ENCODE peak calls at places on chromosomes 2 and 18, in four cellular contexts. J is breast epithelium, S is heart left ventricle, P is gastrocnemius medialis. R is an unnamed sample.

GRCh38 chr2:232492236-232492848 is 4.7 kb upstream of the ECEL1 start:
- DNase-seq in J (no peak), S (no peak), P (no peak), R (no peak)

GRCh38 chr18:25927830-25928229 is 162.6 kb downstream of the SS18 start:
- DNase-seq in J (no peak), S (no peak), P (no peak), R (no peak)

GRCh38 chr2:6524678-6525367 is 340.9 kb downstream of the CMPK2 start:
- DNase-seq in J (no peak), S (no peak), P (no peak), R (no peak)

GRCh38 chr2:153299809-153300208 is 178.8 kb downstream of the RPRM start:
- DNase-seq in J (no peak), S (no peak), P (no peak), R (no peak)

GRCh38 chr2:207937818-207938217 is 87.5 kb downstream of the PLEKHM3 start:
- DNase-seq in J (no peak), S (no peak), P (no peak), R (no peak)

GRCh38 chr18:21117385-21118135 is 5.9 kb upstream of the ROCK1 start:
- DNase-seq in J (no peak), S (no peak), P (peak; percentile 25), R (no peak)

GRCh38 chr2:241882090-241882625 is 12.6 kb downstream of the RTP5 start:
- DNase-seq in J (peak; percentile 75), S (peak; percentile 56), P (peak; percentile 69), R (peak; percentile 92)

GRCh38 chr2:17636989-17637906 is 96.8 kb downstream of the VSNL1 start:
- DNase-seq in J (no peak), S (no peak), P (no peak), R (no peak)

GRCh38 chr2:174704647-174705046 is 59.6 kb downstream of the CHRNA1 start:
- DNase-seq in J (no peak), S (no peak), P (no peak), R (no peak)

GRCh38 chr2:72144746-72145657 is 2.7 kb downstream of the CYP26B1 start:
- DNase-seq in J (peak; percentile 54), S (peak; percentile 41), P (peak; percentile 39), R (peak; percentile 93)

GRCh38 chr2:45293182-45293581 is 283.9 kb upstream of the SIX2 start:
- DNase-seq in J (no peak), S (no peak), P (no peak), R (no peak)

GRCh38 chr2:237156131-237156856 is 70.6 kb downstream of the COPS8 start:
- DNase-seq in J (no peak), S (peak; percentile 65), P (peak; percentile 74), R (peak; percentile 69)

GRCh38 chr2:153059338-153060052 is 341.1 kb downstream of the ARL6IP6 start:
- DNase-seq in J (no peak), S (no peak), P (no peak), R (no peak)

GRCh38 chr18:27865431-27865830 is 311.5 kb downstream of the CDH2 start:
- DNase-seq in J (no peak), S (no peak), P (no peak), R (no peak)

GRCh38 chr18:9876867-9877654 is 8.7 kb upstream of the TXNDC2 start:
- DNase-seq in J (no peak), S (peak; percentile 33), P (no peak), R (no peak)

GRCh38 chr2:120317180-120317533 is 28.8 kb upstream of the INHBB start:
- DNase-seq in J (no peak), S (no peak), P (no peak), R (no peak)

GRCh38 chr18:63578357-63578958 is 8.7 kb upstream of the SERPINB13 start:
- DNase-seq in J (no peak), S (no peak), P (no peak), R (no peak)

GRCh38 chr2:11977766-11978524 is 231.5 kb downstream of the LPIN1 start:
- DNase-seq in J (no peak), S (no peak), P (no peak), R (no peak)

GRCh38 chr18:31684279-31685096 is at the start of gene B4GALT6:
- DNase-seq in J (no peak), S (peak; percentile 11), P (no peak), R (no peak)

GRCh38 chr2:120245933-120246332 is 6.7 kb upstream of the RALB start:
- DNase-seq in J (no peak), S (no peak), P (no peak), R (no peak)

GRCh38 chr2:10166489-10167295 is 44.2 kb downstream of the RRM2 start:
- DNase-seq in J (no peak), S (no peak), P (no peak), R (no peak)

GRCh38 chr18:7366597-7366996 is 135.7 kb downstream of the LRRC30 start:
- DNase-seq in J (no peak), S (no peak), P (no peak), R (no peak)

GRCh38 chr2:86787701-86788100 is 3.0 kb downstream of the CD8A start:
- DNase-seq in J (no peak), S (peak; percentile 80), P (no peak), R (no peak)

GRCh38 chr2:221018262-221018661 is 553.8 kb downstream of the EPHA4 start:
- DNase-seq in J (no peak), S (no peak), P (no peak), R (no peak)

GRCh38 chr2:50987914-50988313 is 44.0 kb downstream of the NRXN1 start:
- DNase-seq in J (no peak), S (no peak), P (no peak), R (no peak)

GRCh38 chr18:5461056-5461455 is 82.7 kb downstream of the EPB41L3 start:
- DNase-seq in J (no peak), S (no peak), P (no peak), R (no peak)

GRCh38 chr18:5457467-5457957 is 86.3 kb downstream of the EPB41L3 start:
- DNase-seq in J (no peak), S (no peak), P (no peak), R (no peak)

GRCh38 chr18:5452943-5453342 is 90.9 kb downstream of the EPB41L3 start:
- DNase-seq in J (no peak), S (no peak), P (no peak), R (no peak)

GRCh38 chr18:5455644-5456043 is 88.2 kb downstream of the EPB41L3 start:
- DNase-seq in J (no peak), S (no peak), P (no peak), R (no peak)

DNA sequence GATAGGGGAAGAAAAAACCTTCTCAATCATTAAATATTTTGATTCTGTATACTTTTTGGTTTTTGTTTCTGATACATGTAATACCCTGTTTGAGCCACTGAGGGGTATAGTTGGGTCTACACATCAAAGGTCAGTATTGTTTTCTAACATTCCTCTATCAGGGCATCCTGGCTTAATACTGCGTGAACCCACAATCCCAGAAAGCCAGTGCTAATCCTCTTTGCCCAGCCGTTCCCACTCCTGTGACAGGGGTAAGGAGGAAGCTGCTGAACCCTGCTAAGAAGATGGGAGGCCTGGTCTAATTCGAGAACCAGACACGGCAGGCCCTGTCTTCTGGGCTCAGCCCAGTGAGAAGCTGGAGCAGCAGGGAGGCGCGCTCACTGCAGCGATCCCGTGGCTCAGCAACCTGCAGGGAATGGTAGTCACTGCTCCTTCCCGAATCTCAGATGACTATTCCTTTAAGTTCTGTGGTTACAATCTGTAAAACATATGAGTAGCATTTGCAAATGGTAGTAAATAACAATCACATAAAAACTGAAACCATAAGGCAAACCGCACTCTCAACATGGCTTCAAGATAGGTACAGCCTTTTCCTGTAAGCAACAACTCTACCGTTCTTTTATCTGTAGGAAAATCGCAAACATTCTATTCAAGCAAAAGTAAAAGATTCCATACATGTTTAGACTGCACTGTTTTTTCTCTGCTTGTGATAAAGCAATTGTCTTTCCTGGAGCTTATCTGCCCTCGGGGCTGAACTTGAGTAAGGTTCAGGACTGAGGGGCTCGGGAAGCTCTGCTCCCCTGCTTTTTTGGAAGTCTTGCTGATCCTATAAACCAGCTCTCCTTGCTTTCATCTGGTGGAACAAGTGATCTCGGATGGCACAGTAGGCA is 87.0 kb downstream of the EPB41L3 start:
- DNase-seq in J (no peak), S (no peak), P (no peak), R (no peak)
- H3K4me3 ChIP-seq in J (peak overlapping the region; percentile 1), S (no peak overlapping the region), P (no peak overlapping the region), R (no peak overlapping the region)

GRCh38 chr2:216775043-216775453 is 79.7 kb upstream of the IGFBP5 start:
- DNase-seq in J (no peak), S (peak; percentile 54), P (peak; percentile 97), R (no peak)

GRCh38 chr2:216773072-216773471 is 77.7 kb upstream of the IGFBP5 start:
- DNase-seq in J (no peak), S (peak; percentile 81), P (peak; percentile 89), R (no peak)

GRCh38 chr2:216774180-216774579 is 78.8 kb upstream of the IGFBP5 start:
- DNase-seq in J (no peak), S (no peak), P (no peak), R (no peak)

GRCh38 chr2:216776076-216776726 is 80.9 kb upstream of the IGFBP5 start:
- DNase-seq in J (no peak), S (no peak), P (no peak), R (no peak)

DNA sequence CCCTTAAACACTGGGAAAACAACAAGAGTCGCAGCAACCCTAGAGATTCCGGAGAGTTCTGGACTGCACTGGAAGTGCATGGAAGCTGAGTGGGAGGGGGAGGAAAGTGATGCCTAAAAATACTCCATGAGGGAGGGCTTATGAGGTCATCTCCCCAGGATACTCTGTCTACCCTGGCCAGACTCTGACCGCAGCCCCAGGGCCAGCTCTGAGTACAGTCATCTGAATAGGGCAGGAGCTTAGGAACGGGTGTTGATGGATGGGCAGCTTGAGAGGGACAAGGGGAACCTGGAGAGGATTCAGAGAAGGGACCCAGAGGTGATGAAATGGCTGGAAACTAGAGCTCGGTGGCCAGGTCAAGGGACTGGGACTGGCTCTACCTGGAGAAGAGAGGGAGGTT is 79.3 kb upstream of the IGFBP5 start:
- DNase-seq in J (no peak), S (peak; percentile 88), P (peak; percentile 97), R (no peak)
- TF ChIP-seq POLR2A in J (no peak), S (no peak), P (peak; percentile 53), R (no peak)

DNA sequence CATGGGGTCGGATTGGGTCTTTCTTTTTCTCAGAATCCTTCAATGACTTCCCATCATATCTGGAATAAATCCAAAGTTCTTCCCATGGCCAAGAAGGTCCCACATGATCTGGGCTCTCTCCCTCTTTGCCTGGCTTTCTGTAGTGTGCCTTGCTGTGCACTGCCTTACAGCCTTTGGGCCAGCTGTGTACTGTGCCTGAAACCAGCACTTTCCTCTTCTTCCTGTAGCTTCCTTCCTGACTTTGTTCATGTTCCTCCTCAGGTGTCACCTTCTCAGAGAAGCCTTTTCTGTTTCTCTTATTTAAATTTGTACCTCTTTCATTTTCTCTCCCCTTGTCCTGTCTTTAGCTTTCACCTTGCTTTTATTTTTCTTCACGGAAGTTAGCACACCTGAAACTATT is 4.3 kb upstream of the CDCA7 start:
- DNase-seq in J (no peak), S (no peak), P (no peak), R (no peak)
- H3K4me3 ChIP-seq in J (no peak overlapping the region), S (no peak overlapping the region), P (no peak overlapping the region), R (no peak overlapping the region)

DNA sequence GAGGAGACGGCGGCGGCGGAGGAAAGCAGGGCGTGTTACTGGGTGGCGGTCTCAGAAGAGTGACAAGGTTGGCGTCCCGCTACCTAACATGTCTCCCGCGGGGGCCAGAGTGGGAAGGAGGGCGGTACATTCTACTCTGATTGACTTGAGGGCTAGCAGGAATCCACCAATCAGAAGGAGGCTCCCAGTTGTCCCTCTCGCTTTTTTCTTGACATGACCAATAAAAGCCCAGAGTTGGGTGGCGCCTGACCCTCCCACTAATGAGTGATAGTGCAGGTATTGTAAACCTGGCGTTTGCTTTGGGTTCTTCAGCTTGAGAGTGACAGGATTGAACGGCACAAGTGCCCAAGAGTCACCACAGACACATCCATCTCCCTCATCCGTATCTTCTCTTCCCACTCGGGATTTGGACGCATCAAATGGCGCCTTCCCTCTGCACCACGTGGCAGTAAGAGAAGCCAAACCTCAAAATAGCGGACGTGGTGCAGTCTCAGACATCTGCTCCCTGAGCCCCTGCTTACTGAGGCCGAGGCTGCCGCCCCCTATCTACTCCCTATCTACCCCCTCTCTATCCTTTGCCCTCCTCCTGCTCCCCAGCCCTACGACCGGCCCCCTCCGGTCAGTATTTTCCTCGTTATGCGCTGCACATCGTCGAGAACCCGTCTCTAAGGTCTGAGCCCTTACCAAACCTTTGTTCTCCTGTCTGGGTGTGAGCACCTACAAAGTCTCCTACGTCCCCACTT is 746 bp upstream of the FAM161A start:
- DNase-seq in J (peak; percentile 86), S (peak; percentile 90), P (peak; percentile 93), R (peak; percentile 96)
- TF ChIP-seq POLR2A in J (no peak), S (no peak), P (no peak), R (no peak)

R was measured in lower leg skin.